ENCODE peak calls at places on chromosomes 12 and 14, in five cellular contexts. H, S, P, O and L are unnamed samples.

GRCh38 chr12:49022558-49023178 is 4.1 kb upstream of the PRKAG1 start:
- DNase-seq in H (no peak), S (no peak), P (no peak), O (no peak), L (no peak)

GRCh38 chr14:50947446-50947845 is 3.2 kb upstream of the PYGL start:
- DNase-seq in H (peak), S (no peak), P (no peak), O (no peak), L (peak)

GRCh38 chr12:4526923-4527546 is 11.7 kb upstream of the RAD51AP1 start:
- DNase-seq in H (peak), S (no peak), P (no peak), O (no peak), L (no peak)

GRCh38 chr14:71231521-71232393 is 324.5 kb downstream of the PCNX1 start:
- DNase-seq in H (no peak), S (no peak), P (no peak), O (no peak), L (no peak)

GRCh38 chr14:69318901-69319475 is 59.0 kb downstream of the GALNT16 start:
- DNase-seq in H (no peak), S (no peak), P (no peak), O (no peak), L (no peak)

GRCh38 chr14:42002139-42002538 is 395.5 kb downstream of the LRFN5 start:
- DNase-seq in H (peak), S (peak), P (no peak), O (no peak), L (no peak)

GRCh38 chr12:90959538-90960139 is 4.7 kb upstream of the CCER1 start:
- DNase-seq in H (peak), S (peak), P (no peak), O (no peak), L (no peak)

GRCh38 chr12:131950182-131950913 is 606 bp downstream of the EP400 start:
- DNase-seq in H (no peak), S (no peak), P (peak), O (peak), L (no peak)

GRCh38 chr12:97594236-97594635 is 131.6 kb downstream of the RMST start:
- DNase-seq in H (no peak), S (no peak), P (no peak), O (no peak), L (no peak)

GRCh38 chr12:64400041-64400440 is 4.2 kb upstream of the XPOT start:
- DNase-seq in H (peak), S (no peak), P (no peak), O (no peak), L (no peak)

GRCh38 chr14:76375484-76375883 is 453 bp upstream of the ESRRB start:
- DNase-seq in H (peak), S (no peak), P (no peak), O (no peak), L (no peak)

GRCh38 chr14:76376409-76376877 is 506 bp downstream of the ESRRB start:
- DNase-seq in H (no peak), S (no peak), P (no peak), O (no peak), L (no peak)

GRCh38 chr14:76376878-76377523 is 1.1 kb downstream of the ESRRB start:
- DNase-seq in H (no peak), S (no peak), P (no peak), O (no peak), L (no peak)

GRCh38 chr14:76376001-76376404 is at the start of gene ESRRB:
- DNase-seq in H (peak), S (no peak), P (no peak), O (no peak), L (no peak)

GRCh38 chr14:76377675-76378074 is 1.7 kb downstream of the ESRRB start:
- DNase-seq in H (no peak), S (no peak), P (no peak), O (no peak), L (no peak)
- H3K4me3 ChIP-seq in H (no peak), S (no peak), P (peak), O (peak), L (no peak)

GRCh38 chr12:115871714-115872113 is 405.8 kb downstream of the MED13L start:
- DNase-seq in H (peak), S (no peak), P (no peak), O (no peak), L (peak)
- TF ChIP-seq CTCF in H (peak), S (peak), P (peak), O (peak), L (peak)

DNA sequence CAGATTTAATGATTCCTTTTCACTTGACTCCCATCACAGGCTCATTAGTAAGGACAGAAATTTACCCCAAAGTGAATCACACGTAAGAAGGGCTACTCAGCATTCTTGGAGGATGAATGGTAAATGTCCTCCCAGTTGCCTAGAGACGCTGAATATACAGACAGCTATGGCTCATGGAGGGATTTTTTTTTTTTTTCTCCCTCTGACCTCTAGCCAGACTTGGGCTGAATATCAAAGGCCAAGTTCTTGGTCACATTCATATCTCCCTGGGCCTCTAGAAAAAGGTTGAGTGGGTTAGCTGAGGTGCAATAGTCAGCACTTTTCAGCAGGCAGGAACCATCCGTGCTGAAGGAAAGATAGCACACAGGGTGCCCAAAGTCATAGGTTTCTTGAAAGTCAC is 77.5 kb downstream of the PHLDA1 start:
- DNase-seq in H (peak), S (peak), P (no peak), O (no peak), L (peak)
- H3K4me3 ChIP-seq in H (no peak), S (no peak), P (no peak), O (no peak), L (no peak)

DNA sequence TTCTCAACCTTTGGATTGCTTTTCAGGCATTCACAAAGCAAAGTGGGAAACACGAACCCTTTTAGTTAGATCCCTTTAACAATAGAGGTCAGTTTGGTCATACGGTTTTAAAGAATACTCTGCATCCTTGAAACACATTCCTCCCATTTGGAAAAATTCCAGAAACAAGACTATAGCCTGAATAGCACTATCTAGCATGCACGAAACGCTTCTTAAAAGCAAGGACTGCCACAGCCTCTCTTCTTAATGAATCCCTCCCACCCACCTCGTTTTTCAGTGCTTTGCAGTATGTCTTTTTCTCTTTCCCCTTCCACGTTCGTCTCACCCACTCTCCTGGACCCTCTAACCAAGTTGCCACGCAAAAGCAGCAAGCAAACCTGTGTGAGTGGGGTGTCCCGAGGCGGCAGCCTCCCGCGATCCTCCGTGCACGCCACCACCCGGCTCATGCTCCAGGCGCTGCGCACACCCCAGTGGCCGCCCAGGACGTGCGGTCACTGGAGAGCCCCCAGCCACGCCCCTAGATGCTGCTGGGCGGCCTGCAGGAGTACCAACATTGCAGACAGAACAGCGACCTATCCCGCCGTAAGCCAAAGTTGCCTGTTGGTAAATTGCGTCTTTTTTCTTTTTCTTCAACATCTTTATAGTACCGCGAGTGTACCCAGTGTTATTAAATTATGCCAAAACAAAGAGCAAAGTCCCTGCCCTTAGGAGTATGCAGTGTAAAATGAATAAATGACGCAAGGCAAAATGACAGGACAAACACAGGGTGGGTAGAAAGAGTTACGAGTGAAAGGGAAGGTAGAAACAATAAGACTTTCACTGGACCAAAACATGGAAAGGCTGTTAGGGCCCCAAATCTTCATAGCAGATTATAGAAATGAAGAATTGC is at the start of gene SLC38A4:
- DNase-seq in H (peak), S (peak), P (peak), O (peak), L (peak)
- TF ChIP-seq CTCF in H (no peak), S (no peak), P (peak), O (peak), L (peak)

GRCh38 chr12:24822121-24822899 is 126.6 kb downstream of the BCAT1 start:
- DNase-seq in H (peak), S (peak), P (no peak), O (no peak), L (no peak)
- H3K4me3 ChIP-seq in H (no peak), S (peak), P (no peak), O (no peak), L (no peak)

GRCh38 chr12:127287256-127287655 is 979.7 kb upstream of the TMEM132C start:
- DNase-seq in H (no peak), S (no peak), P (no peak), O (no peak), L (no peak)
- TF ChIP-seq CTCF in H (no peak), S (no peak), P (no peak), O (no peak), L (no peak)

GRCh38 chr12:70686907-70687306 is 49.7 kb upstream of the PTPRB start:
- DNase-seq in H (no peak), S (no peak), P (no peak), O (no peak), L (no peak)

GRCh38 chr12:70695361-70696023 is 58.3 kb upstream of the PTPRB start:
- DNase-seq in H (no peak), S (no peak), P (no peak), O (no peak), L (no peak)

GRCh38 chr12:70686299-70686698 is 49.1 kb upstream of the PTPRB start:
- DNase-seq in H (no peak), S (no peak), P (no peak), O (no peak), L (no peak)

GRCh38 chr12:70692681-70693288 is 55.6 kb upstream of the PTPRB start:
- DNase-seq in H (peak), S (peak), P (no peak), O (no peak), L (no peak)

DNA sequence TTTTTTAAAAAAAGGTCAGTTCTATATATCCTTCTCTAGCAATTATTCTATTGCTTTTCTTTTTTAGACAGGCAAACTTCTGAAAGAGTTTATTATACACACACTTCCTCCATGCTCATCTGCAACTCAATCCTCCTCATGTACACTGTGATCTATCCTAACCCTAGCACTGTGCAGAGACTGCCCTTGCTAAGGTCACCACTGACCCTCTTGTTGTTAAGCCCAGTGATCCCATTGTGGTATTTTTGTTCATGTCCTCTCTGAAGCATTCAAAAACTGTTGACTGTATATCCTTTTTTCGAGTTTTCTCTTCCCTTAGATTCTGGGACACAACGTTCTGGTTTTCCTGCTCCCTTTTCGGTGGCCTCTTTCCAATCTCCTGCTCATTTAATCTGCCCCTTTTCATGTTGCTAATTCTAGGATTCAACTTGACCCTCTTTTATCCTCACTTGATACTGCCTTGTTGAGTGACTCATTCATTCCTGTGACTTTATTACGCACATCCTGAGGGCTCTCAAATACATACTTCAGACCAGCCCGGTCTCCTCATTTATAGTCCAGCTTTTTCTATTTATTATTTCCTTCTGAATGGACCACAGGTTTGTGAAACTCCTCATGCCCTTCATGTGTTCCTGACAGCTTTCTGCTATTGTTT is 53.9 kb upstream of the PTPRB start:
- DNase-seq in H (peak), S (no peak), P (no peak), O (no peak), L (peak)
- H3K4me3 ChIP-seq in H (no peak), S (no peak), P (no peak), O (no peak), L (no peak)

GRCh38 chr14:28577187-28577586 is 189.4 kb upstream of the FOXG1 start:
- DNase-seq in H (no peak), S (no peak), P (no peak), O (no peak), L (no peak)

GRCh38 chr14:28577711-28578131 is 188.9 kb upstream of the FOXG1 start:
- DNase-seq in H (peak), S (peak), P (no peak), O (no peak), L (no peak)

GRCh38 chr14:28571636-28572035 is 195.0 kb upstream of the FOXG1 start:
- DNase-seq in H (peak), S (no peak), P (no peak), O (no peak), L (no peak)

DNA sequence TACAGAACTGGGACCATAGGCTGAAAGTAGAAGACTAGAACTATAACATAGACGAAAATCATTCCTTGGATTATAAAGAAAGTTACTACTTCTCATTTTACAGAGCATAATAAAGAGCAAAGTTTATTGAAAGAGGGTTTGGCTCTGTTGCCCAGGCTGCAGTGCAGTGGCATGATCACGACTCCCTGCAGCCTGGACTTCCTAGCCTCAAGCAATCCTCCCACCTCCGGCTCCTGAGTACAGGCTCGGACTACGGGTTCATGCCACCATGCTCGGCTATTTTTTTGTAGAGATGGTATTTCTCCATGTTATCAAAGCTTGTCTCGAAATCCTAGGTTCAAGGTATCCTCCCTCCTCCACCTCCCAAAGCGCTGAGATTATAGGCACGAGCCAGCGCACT is 190.1 kb upstream of the FOXG1 start:
- DNase-seq in H (no peak), S (no peak), P (no peak), O (no peak), L (no peak)
- TF ChIP-seq CTCF in H (no peak), S (no peak), P (no peak), O (no peak), L (no peak)

DNA sequence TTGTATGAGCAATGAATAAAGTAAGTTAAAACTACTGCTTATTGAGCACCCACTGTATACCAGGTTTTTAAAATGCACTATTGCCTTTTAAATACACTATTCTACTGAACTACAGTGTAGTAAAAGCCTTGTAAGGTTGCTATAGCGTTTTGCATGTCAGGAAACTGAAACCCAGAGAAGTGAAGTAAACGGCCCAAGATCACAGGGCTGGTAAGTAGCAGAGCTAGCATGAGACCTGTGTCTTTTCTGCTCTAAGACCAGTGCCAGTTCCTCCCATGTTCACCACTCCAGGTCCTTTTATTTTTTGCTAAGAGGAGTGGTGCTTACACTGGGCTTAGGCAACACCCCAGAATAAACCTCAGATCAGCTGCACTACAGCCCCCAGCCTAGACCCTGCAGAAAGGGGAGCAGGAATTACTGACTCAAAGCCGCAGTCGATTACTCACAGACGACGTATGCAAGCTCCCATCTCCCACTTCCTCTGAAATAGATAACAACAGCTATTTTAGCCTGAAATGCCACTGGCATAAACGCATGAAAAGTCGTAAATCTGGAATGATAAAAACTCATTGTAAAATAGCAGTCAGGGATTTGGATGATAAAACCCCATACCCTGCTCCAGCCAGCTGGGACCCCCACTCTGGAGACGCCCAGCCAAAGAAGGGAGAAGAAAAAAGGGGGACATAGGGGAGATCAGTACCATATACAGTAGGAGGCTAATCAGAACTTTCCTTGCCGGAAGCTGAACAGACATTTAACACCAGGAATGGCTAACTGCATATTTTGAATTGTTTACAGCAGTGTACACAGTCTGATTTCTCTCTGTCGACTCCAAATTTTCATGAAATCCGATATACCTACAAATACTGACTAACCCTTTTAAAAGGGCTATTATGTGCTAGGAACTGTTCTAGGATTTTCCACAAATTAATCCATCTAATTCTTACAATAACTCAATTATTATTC is 108.3 kb downstream of the NUAK1 start:
- DNase-seq in H (peak), S (peak), P (no peak), O (no peak), L (peak)
- H3K4me3 ChIP-seq in H (no peak), S (no peak), P (no peak), O (no peak), L (peak)